ENCODE peak calls at places on chromosomes 13 and 19, in five cellular contexts. J is MG63, M is hepatocyte, S is GM19239, W is Karpas-422. V is an unnamed sample.
A peak's percentile ranks its signal among the peaks of the same experiment; 100 is the strongest.

GRCh38 chr19:39409207-39409885 is 2.7 kb downstream of the ZFP36 start:
- DNase-seq in J (peak; percentile 85), M (peak; percentile 96), S (no peak), W (peak; percentile 87), V (peak; percentile 93)

GRCh38 chr13:33676700-33677048 is 141.3 kb upstream of the RFC3 start:
- DNase-seq in J (peak; percentile 53), M (peak; percentile 38), S (no peak), W (peak; percentile 91), V (peak; percentile 54)

GRCh38 chr13:79654520-79654919 is 173.6 kb downstream of the NDFIP2 start:
- DNase-seq in J (no peak), M (no peak), S (no peak), W (no peak), V (no peak)

GRCh38 chr13:77565635-77566034 is 30.1 kb downstream of the SCEL start:
- DNase-seq in J (no peak), M (peak; percentile 33), S (no peak), W (peak; percentile 73), V (peak; percentile 11)

GRCh38 chr13:100673831-100674362 is 698 bp downstream of the TMTC4 start:
- DNase-seq in J (peak; percentile 65), M (peak; percentile 82), S (peak; percentile 46), W (peak; percentile 66), V (peak; percentile 42)

GRCh38 chr13:29707876-29708543 is 112.5 kb upstream of the SLC7A1 start:
- DNase-seq in J (peak; percentile 53), M (peak; percentile 53), S (peak; percentile 18), W (peak; percentile 86), V (peak; percentile 53)

GRCh38 chr19:45471116-45471865 is 3.5 kb downstream of the FOSB start:
- DNase-seq in J (no peak), M (peak; percentile 14), S (no peak), W (no peak), V (no peak)

GRCh38 chr13:53250272-53250875 is 221.8 kb downstream of the OLFM4 start:
- DNase-seq in J (no peak), M (peak; percentile 90), S (peak; percentile 17), W (peak; percentile 94), V (peak; percentile 80)

GRCh38 chr13:23609414-23610186 is 39.4 kb downstream of the TNFRSF19 start:
- DNase-seq in J (peak; percentile 59), M (no peak), S (no peak), W (no peak), V (no peak)

GRCh38 chr13:93231867-93232266 is 5.3 kb downstream of the GPC6 start:
- DNase-seq in J (no peak), M (peak; percentile 32), S (no peak), W (no peak), V (no peak)

GRCh38 chr19:38728752-38729541 is 15.3 kb downstream of the CAPN12 start:
- DNase-seq in J (no peak), M (no peak), S (no peak), W (no peak), V (no peak)

GRCh38 chr13:49532593-49532992 is 36.8 kb downstream of the PHF11 start:
- DNase-seq in J (no peak), M (no peak), S (no peak), W (no peak), V (no peak)

GRCh38 chr13:114065926-114066774 is 66.3 kb downstream of the RASA3 start:
- DNase-seq in J (no peak), M (no peak), S (no peak), W (no peak), V (peak; percentile 78)

GRCh38 chr13:29171244-29171643 is 351.1 kb downstream of the MTUS2 start:
- DNase-seq in J (no peak), M (no peak), S (no peak), W (no peak), V (no peak)

GRCh38 chr19:39352549-39353285 is 10.5 kb downstream of the SAMD4B start:
- DNase-seq in J (no peak), M (no peak), S (no peak), W (no peak), V (no peak)

V was measured in RPMI8226.